ENCODE peak calls at places on chromosomes 7 and 10, in ten cellular contexts. D, A, E, M, Y, Q, K, L, J and U are unnamed samples. For H3K9me3, the result is how much of the 10 kb centered on the place peaks cover.

GRCh38 chr10:115956225-115957009 is 316.6 kb downstream of the GFRA1 start:
- DNase-seq in D (no peak), A (no peak), E (no peak), M (no peak), Y (no peak), Q (no peak), K (no peak), L (no peak), J (no peak), U (no peak)

GRCh38 chr10:87656431-87657072 is 3.1 kb upstream of the PAPSS2 start:
- DNase-seq in D (no peak), A (no peak), E (no peak), M (no peak), Y (no peak), Q (no peak), K (peak), L (peak), J (no peak), U (no peak)

GRCh38 chr10:26593896-26594295 is 103.6 kb upstream of the PDSS1 start:
- DNase-seq in D (no peak), A (peak), E (no peak), M (no peak), Y (no peak), Q (peak), K (no peak), L (no peak), J (peak), U (no peak)

GRCh38 chr7:133859191-133859590 is 267.9 kb upstream of the LRGUK start:
- DNase-seq in D (no peak), A (no peak), E (no peak), M (no peak), Y (no peak), Q (no peak), K (no peak), L (no peak), J (no peak), U (no peak)

GRCh38 chr10:28532223-28532508 is 752 bp upstream of the WAC start:
- DNase-seq in D (no peak), A (no peak), E (no peak), M (no peak), Y (no peak), Q (no peak), K (peak), L (peak), J (no peak), U (peak)

GRCh38 chr10:46558141-46558410 is 1.6 kb upstream of the GPRIN2 start:
- DNase-seq in D (no peak), A (no peak), E (no peak), M (no peak), Y (no peak), Q (no peak), K (no peak), L (no peak), J (no peak), U (no peak)

GRCh38 chr10:110147961-110148360 is 59.4 kb upstream of the MXI1 start:
- DNase-seq in D (no peak), A (no peak), E (no peak), M (no peak), Y (no peak), Q (no peak), K (no peak), L (no peak), J (no peak), U (no peak)

GRCh38 chr10:71963756-71964668 is at the start of gene CHST3:
- DNase-seq in D (peak), A (peak), E (peak), M (peak), Y (peak), Q (peak), K (peak), L (no peak), J (peak), U (peak)

GRCh38 chr10:104322416-104322782 is 15.9 kb downstream of the ITPRIP start:
- DNase-seq in D (no peak), A (peak), E (peak), M (peak), Y (no peak), Q (no peak), K (no peak), L (no peak), J (peak), U (no peak)

GRCh38 chr10:11430421-11431275 is 180.8 kb downstream of the USP6NL start:
- DNase-seq in D (no peak), A (no peak), E (no peak), M (no peak), Y (no peak), Q (no peak), K (no peak), L (no peak), J (no peak), U (no peak)

GRCh38 chr10:79137826-79138225 is 69.1 kb downstream of the ZMIZ1 start:
- DNase-seq in D (peak), A (peak), E (peak), M (peak), Y (no peak), Q (no peak), K (no peak), L (no peak), J (peak), U (no peak)

GRCh38 chr7:7719235-7719634 is 828 bp upstream of the RPA3 start:
- DNase-seq in D (no peak), A (no peak), E (peak), M (no peak), Y (peak), Q (no peak), K (no peak), L (no peak), J (peak), U (peak)

GRCh38 chr7:36642414-36642813 is 81.9 kb downstream of the AOAH start:
- DNase-seq in D (no peak), A (no peak), E (no peak), M (no peak), Y (no peak), Q (no peak), K (no peak), L (no peak), J (no peak), U (no peak)

GRCh38 chr7:134527979-134528371 is 608 bp downstream of the AKR1B10 start:
- DNase-seq in D (no peak), A (no peak), E (no peak), M (no peak), Y (no peak), Q (no peak), K (peak), L (no peak), J (no peak), U (no peak)

GRCh38 chr10:25725917-25726716 is 207.9 kb upstream of the MYO3A start:
- DNase-seq in D (no peak), A (peak), E (no peak), M (no peak), Y (no peak), Q (no peak), K (peak), L (peak), J (no peak), U (no peak)

GRCh38 chr10:71757450-71757918 is 15.8 kb downstream of the VSIR start:
- DNase-seq in D (no peak), A (peak), E (no peak), M (peak), Y (no peak), Q (no peak), K (no peak), L (no peak), J (no peak), U (no peak)

GRCh38 chr7:30682131-30683083 is at the start of gene CRHR2:
- DNase-seq in D (peak), A (no peak), E (no peak), M (no peak), Y (no peak), Q (peak), K (peak), L (peak), J (no peak), U (no peak)

GRCh38 chr10:118841881-118842605 is 87.3 kb upstream of the CACUL1 start:
- DNase-seq in D (no peak), A (no peak), E (no peak), M (no peak), Y (no peak), Q (peak), K (no peak), L (no peak), J (no peak), U (no peak)
- H3K27ac ChIP-seq in D (no peak), A (no peak), E (no peak), M (no peak), Y (no peak), Q (no peak), K (no peak), L (no peak), J (no peak), U (no peak)

GRCh38 chr7:9870674-9871073 is 1103.0 kb upstream of the PHF14 start:
- DNase-seq in D (no peak), A (no peak), E (no peak), M (no peak), Y (no peak), Q (no peak), K (no peak), L (no peak), J (no peak), U (no peak)
- H3K9me3 ChIP-seq in D (under half), A (under half), E (under half), M (under half), Y (under half), Q (under half), K (under half), L (under half), J (under half), U (under half)

DNA sequence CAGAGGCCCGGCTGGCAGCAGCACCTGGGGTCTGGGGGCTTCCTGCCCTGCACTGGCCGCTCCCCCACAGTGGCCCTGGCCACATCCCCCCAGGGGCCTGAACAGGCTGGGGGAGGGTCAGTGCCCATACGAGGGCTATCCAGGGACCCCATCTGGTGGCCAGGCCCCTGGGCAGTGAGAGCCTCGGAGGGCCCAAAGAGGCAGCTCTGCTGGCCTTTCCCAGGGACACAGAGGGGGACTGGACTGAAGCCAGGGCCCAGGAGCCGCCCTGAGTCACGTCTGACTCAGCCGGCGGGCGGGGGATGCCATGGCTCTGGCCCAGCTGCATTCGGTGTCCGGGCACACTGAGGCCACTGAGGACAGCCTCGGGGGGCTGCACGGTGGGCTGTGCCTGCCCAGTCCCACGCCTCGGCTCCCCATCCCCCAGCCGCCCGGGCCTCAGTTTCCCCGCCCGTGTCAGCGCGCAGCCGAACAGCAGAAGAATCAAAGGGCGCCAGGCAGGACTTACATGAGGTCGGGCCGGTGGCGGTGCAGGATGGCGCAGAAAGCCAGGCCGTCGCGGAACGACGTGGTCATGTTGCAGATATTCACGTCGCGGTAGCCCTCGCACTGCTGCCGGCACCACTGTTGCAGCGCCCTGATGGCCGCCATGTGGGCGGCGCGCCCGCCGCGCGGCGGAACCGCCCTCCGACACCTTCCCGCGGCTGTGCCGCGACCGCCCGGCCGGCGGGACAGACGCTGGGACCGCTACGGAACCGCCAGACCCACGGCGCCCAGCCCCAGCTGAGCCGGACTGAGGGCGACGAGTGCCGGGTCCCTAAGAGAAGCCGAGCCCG is at the start of gene MICALL2:
- DNase-seq in D (peak), A (peak), E (peak), M (peak), Y (peak), Q (peak), K (peak), L (peak), J (peak), U (peak)
- TF ChIP-seq POLR2A in D (peak), A (peak), E (peak), M (peak), Y (peak), Q (peak), K (peak), L (peak), J (peak), U (peak)

DNA sequence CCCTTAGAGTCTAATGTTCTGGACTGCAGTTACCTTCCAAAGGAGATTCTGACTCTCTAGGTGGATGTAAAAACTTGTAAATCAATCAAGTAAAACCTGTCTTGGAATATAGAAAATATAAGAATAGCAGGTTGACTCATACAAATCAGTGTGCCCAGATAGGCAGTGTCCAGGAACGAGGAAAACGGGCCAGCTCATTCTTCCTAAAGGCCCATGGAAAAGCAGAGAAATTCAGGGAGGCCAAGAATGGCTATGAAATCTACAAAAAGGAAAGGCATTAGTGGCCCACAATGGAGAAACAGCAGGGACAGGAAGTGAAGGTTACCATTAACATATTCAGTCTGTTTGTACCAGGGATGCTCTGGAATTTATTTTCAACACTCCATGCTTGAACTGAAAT is 14.9 kb downstream of the GLI3 start:
- DNase-seq in D (no peak), A (no peak), E (no peak), M (no peak), Y (no peak), Q (no peak), K (no peak), L (no peak), J (no peak), U (no peak)
- H3K27ac ChIP-seq in D (no peak), A (no peak), E (peak), M (no peak), Y (peak), Q (no peak), K (no peak), L (no peak), J (no peak), U (no peak)